ENCODE peak calls at places on chromosomes 11 and 22, in six cellular contexts. One of them, this sample, is unnamed.

GRCh38 chr22:19709063-19709769 is 5.1 kb upstream of the SEPTIN5 start:
- ATAC-seq in GM12878: no peak
- ATAC-seq in K562: peak
- ATAC-seq in A549: no peak
- ATAC-seq in upper lobe of left lung: no peak
- ATAC-seq in HepG2: no peak
- ATAC-seq in this sample: peak

GRCh38 chr11:34105957-34106504 is 602 bp downstream of the NAT10 start:
- ATAC-seq in A549: peak
- ATAC-seq in upper lobe of left lung: no peak
- ATAC-seq in K562: peak
- ATAC-seq in HepG2: peak
- ATAC-seq in GM12878: peak
- ATAC-seq in this sample: no peak

GRCh38 chr11:39809833-39810232 is 1649.6 kb downstream of the LRRC4C start:
- ATAC-seq in A549: no peak
- ATAC-seq in upper lobe of left lung: no peak
- ATAC-seq in HepG2: no peak
- ATAC-seq in GM12878: no peak
- ATAC-seq in K562: no peak
- ATAC-seq in this sample: no peak

GRCh38 chr11:134742228-134742612 is 330.2 kb upstream of the B3GAT1 start:
- ATAC-seq in K562: no peak
- ATAC-seq in HepG2: peak
- ATAC-seq in GM12878: no peak
- ATAC-seq in A549: no peak
- ATAC-seq in upper lobe of left lung: no peak
- ATAC-seq in this sample: no peak

GRCh38 chr11:2824851-2825250 is 60.7 kb downstream of the CDKN1C start:
- ATAC-seq in HepG2: no peak
- ATAC-seq in GM12878: no peak
- ATAC-seq in upper lobe of left lung: peak
- ATAC-seq in K562: no peak
- ATAC-seq in A549: no peak
- ATAC-seq in this sample: peak

GRCh38 chr11:94657629-94658028 is 90.5 kb downstream of the PIWIL4 start:
- ATAC-seq in K562: no peak
- ATAC-seq in GM12878: no peak
- ATAC-seq in A549: no peak
- ATAC-seq in HepG2: peak
- ATAC-seq in upper lobe of left lung: no peak
- ATAC-seq in this sample: no peak

GRCh38 chr22:38698407-38699094 is 2.2 kb downstream of the JOSD1 start:
- ATAC-seq in K562: no peak
- ATAC-seq in A549: no peak
- ATAC-seq in HepG2: no peak
- ATAC-seq in upper lobe of left lung: no peak
- ATAC-seq in GM12878: no peak
- ATAC-seq in this sample: no peak

GRCh38 chr22:20211997-20212753 is 55.9 kb downstream of the RTN4R start:
- ATAC-seq in HepG2: no peak
- ATAC-seq in K562: peak
- ATAC-seq in GM12878: no peak
- ATAC-seq in upper lobe of left lung: no peak
- ATAC-seq in A549: no peak
- ATAC-seq in this sample: no peak

GRCh38 chr11:57146301-57146700 is 35.5 kb upstream of the LRRC55 start:
- ATAC-seq in K562: no peak
- ATAC-seq in A549: no peak
- ATAC-seq in GM12878: no peak
- ATAC-seq in upper lobe of left lung: no peak
- ATAC-seq in HepG2: no peak
- ATAC-seq in this sample: no peak

GRCh38 chr22:28925916-28926315 is 42.5 kb downstream of the ZNRF3 start:
- ATAC-seq in K562: peak
- ATAC-seq in A549: no peak
- ATAC-seq in HepG2: no peak
- ATAC-seq in GM12878: no peak
- ATAC-seq in upper lobe of left lung: no peak
- ATAC-seq in this sample: no peak

GRCh38 chr11:57426439-57426753 is 525 bp downstream of the SLC43A3 start:
- ATAC-seq in HepG2: no peak
- ATAC-seq in GM12878: peak
- ATAC-seq in upper lobe of left lung: no peak
- ATAC-seq in A549: no peak
- ATAC-seq in K562: no peak
- ATAC-seq in this sample: no peak

GRCh38 chr11:79081441-79082124 is 359.2 kb downstream of the TENM4 start:
- ATAC-seq in upper lobe of left lung: no peak
- ATAC-seq in A549: peak
- ATAC-seq in K562: no peak
- ATAC-seq in HepG2: no peak
- ATAC-seq in GM12878: peak
- ATAC-seq in this sample: no peak

GRCh38 chr11:99325807-99326206 is 305.1 kb downstream of the CNTN5 start:
- ATAC-seq in GM12878: no peak
- ATAC-seq in A549: peak
- ATAC-seq in HepG2: no peak
- ATAC-seq in K562: no peak
- ATAC-seq in upper lobe of left lung: no peak
- ATAC-seq in this sample: no peak

GRCh38 chr11:35567737-35568465 is 42.5 kb upstream of the PAMR1 start:
- ATAC-seq in upper lobe of left lung: peak
- ATAC-seq in K562: no peak
- ATAC-seq in HepG2: no peak
- ATAC-seq in GM12878: no peak
- ATAC-seq in A549: no peak
- ATAC-seq in this sample: no peak

GRCh38 chr11:90845799-90846198 is 623.0 kb upstream of the CHORDC1 start:
- ATAC-seq in A549: no peak
- ATAC-seq in K562: no peak
- ATAC-seq in HepG2: no peak
- ATAC-seq in GM12878: no peak
- ATAC-seq in upper lobe of left lung: no peak
- ATAC-seq in this sample: no peak

GRCh38 chr22:47180796-47181195 is 418.3 kb downstream of the TBC1D22A start:
- ATAC-seq in A549: no peak
- ATAC-seq in GM12878: no peak
- ATAC-seq in HepG2: no peak
- ATAC-seq in upper lobe of left lung: no peak
- ATAC-seq in K562: no peak
- ATAC-seq in this sample: no peak

GRCh38 chr11:78532991-78533861 is 41.4 kb downstream of the NARS2 start:
- ATAC-seq in upper lobe of left lung: no peak
- ATAC-seq in K562: peak
- ATAC-seq in GM12878: peak
- ATAC-seq in HepG2: no peak
- ATAC-seq in A549: no peak
- ATAC-seq in this sample: no peak

GRCh38 chr11:689630-690029 is 5.4 kb downstream of the DEAF1 start:
- ATAC-seq in upper lobe of left lung: no peak
- ATAC-seq in GM12878: no peak
- ATAC-seq in HepG2: no peak
- ATAC-seq in K562: no peak
- ATAC-seq in A549: no peak
- ATAC-seq in this sample: no peak

GRCh38 chr11:364991-365390 is 4.3 kb upstream of the B4GALNT4 start:
- ATAC-seq in upper lobe of left lung: no peak
- ATAC-seq in HepG2: no peak
- ATAC-seq in GM12878: no peak
- ATAC-seq in K562: no peak
- ATAC-seq in A549: no peak
- ATAC-seq in this sample: no peak

GRCh38 chr11:8988329-8989234 is 15.2 kb downstream of the NRIP3 start:
- ATAC-seq in upper lobe of left lung: no peak
- ATAC-seq in HepG2: no peak
- ATAC-seq in A549: peak
- ATAC-seq in K562: peak
- ATAC-seq in GM12878: no peak
- ATAC-seq in this sample: no peak

GRCh38 chr11:10892250-10892649 is 34.4 kb upstream of the ZBED5 start:
- ATAC-seq in K562: no peak
- ATAC-seq in upper lobe of left lung: no peak
- ATAC-seq in A549: no peak
- ATAC-seq in GM12878: no peak
- ATAC-seq in HepG2: no peak
- ATAC-seq in this sample: no peak

GRCh38 chr11:6233984-6234313 is 487 bp downstream of the FHIP1B start:
- ATAC-seq in A549: peak
- ATAC-seq in K562: peak
- ATAC-seq in GM12878: peak
- ATAC-seq in HepG2: peak
- ATAC-seq in upper lobe of left lung: no peak
- ATAC-seq in this sample: no peak

GRCh38 chr22:30287626-30288413 is 1.5 kb downstream of the CASTOR1 start:
- ATAC-seq in GM12878: peak
- ATAC-seq in K562: peak
- ATAC-seq in HepG2: peak
- ATAC-seq in A549: peak
- ATAC-seq in upper lobe of left lung: peak
- ATAC-seq in this sample: peak
- TF ChIP-seq EP300 in GM12878: no peak
- TF ChIP-seq EP300 in K562: no peak
- TF ChIP-seq EP300 in HepG2: no peak
- TF ChIP-seq EP300 in A549: no peak
- TF ChIP-seq EP300 in upper lobe of left lung: no peak
- TF ChIP-seq EP300 in this sample: no peak

GRCh38 chr11:48037709-48038468 is 57.5 kb downstream of the PTPRJ start:
- ATAC-seq in K562: no peak
- ATAC-seq in HepG2: no peak
- ATAC-seq in upper lobe of left lung: no peak
- ATAC-seq in A549: no peak
- ATAC-seq in GM12878: peak
- ATAC-seq in this sample: no peak
- TF ChIP-seq EP300 in K562: no peak
- TF ChIP-seq EP300 in HepG2: no peak
- TF ChIP-seq EP300 in upper lobe of left lung: no peak
- TF ChIP-seq EP300 in A549: no peak
- TF ChIP-seq EP300 in GM12878: no peak
- TF ChIP-seq EP300 in this sample: no peak

DNA sequence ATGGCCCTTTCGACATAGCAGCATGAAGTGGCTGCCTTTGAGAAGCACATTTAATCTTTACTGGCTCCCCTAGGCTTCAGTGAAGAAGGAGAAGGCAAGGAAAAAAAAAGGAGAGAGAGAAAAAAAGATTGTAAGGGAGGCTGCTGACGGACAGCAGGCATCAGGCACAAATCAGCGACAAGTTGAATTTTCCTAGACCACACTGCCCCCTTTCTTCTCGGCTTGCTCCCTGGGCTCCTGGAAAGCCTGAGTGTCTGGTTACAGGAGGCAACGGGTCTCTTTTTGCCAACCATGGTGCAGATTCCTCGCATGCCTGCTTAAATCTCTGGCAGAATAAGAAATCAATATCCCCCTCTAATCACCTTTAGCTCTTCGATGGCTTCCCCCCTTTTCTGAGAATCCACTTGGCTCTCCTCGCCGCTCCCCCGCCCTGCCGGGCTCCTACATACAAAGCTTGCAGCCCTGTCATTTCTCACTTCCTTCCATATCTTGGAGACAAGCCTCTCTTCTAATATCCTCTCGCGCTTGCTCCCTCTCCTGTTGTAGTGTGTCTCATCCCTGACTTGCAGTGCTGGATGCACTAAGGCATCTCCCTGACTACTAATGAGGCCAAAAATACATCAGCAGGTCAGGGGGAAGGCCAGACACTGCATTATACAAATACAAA is 14.3 kb downstream of the BLID start:
- ATAC-seq in HepG2: peak
- ATAC-seq in GM12878: no peak
- ATAC-seq in A549: peak
- ATAC-seq in upper lobe of left lung: peak
- ATAC-seq in K562: no peak
- ATAC-seq in this sample: peak
- TF ChIP-seq EP300 in HepG2: no peak
- TF ChIP-seq EP300 in GM12878: no peak
- TF ChIP-seq EP300 in A549: no peak
- TF ChIP-seq EP300 in upper lobe of left lung: no peak
- TF ChIP-seq EP300 in K562: no peak
- TF ChIP-seq EP300 in this sample: no peak

DNA sequence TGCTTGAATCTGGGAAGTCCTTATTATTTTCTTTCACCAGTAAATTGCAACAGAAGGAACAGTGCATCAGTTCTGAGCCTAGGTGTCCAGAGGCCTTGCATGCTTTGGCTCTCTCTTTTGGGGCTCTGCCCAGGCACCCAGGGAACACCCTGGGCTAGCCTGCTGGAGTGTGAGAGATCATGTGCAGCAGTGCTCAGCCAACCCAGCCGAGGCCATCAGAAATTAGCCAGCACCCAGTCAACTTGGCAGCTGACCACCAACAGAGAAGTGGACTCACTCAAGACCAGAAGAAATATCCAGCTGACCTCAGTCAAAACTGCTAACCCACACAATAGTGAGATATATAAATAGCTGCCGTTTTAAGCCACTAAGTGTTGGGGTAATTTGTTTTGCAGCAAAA is 11.2 kb upstream of the P4HA3 start:
- ATAC-seq in K562: no peak
- ATAC-seq in GM12878: no peak
- ATAC-seq in HepG2: no peak
- ATAC-seq in upper lobe of left lung: no peak
- ATAC-seq in A549: no peak
- ATAC-seq in this sample: peak
- TF ChIP-seq EP300 in K562: no peak
- TF ChIP-seq EP300 in GM12878: no peak
- TF ChIP-seq EP300 in HepG2: no peak
- TF ChIP-seq EP300 in upper lobe of left lung: no peak
- TF ChIP-seq EP300 in A549: no peak
- TF ChIP-seq EP300 in this sample: no peak

This sample was measured in gastroesophageal sphincter.